ENCODE peak calls at places on chromosomes 12 and 14, in five cellular contexts. Q is GM12878, O is HCT116, W is K562, U is WTC11. T is an unnamed sample.

GRCh38 chr14:35403085-35403396 is 1.5 kb downstream of the NFKBIA start:
- DNase-seq in Q (no peak), W (peak; percentile 14), O (no peak), U (no peak), T (no peak)

GRCh38 chr14:24311837-24312615 is 724 bp downstream of the LTB4R start:
- DNase-seq in Q (no peak), U (no peak), W (no peak), O (no peak), T (no peak)

GRCh38 chr14:99134333-99135046 is 137.5 kb downstream of the BCL11B start:
- DNase-seq in Q (no peak), U (no peak), O (no peak), W (no peak), T (no peak)

GRCh38 chr14:92099802-92100201 is 6.6 kb downstream of the ATXN3 start:
- DNase-seq in W (no peak), O (no peak), U (no peak), Q (no peak), T (no peak)

GRCh38 chr14:95392841-95393240 is 73.1 kb upstream of the CLMN start:
- DNase-seq in Q (no peak), O (no peak), W (no peak), U (no peak), T (no peak)

GRCh38 chr14:26808407-26808806 is 210.6 kb upstream of the NOVA1 start:
- DNase-seq in O (no peak), W (no peak), Q (no peak), U (no peak), T (no peak)

GRCh38 chr14:101111620-101112290 is 208.2 kb upstream of the RTL1 start:
- DNase-seq in U (no peak), Q (no peak), O (no peak), W (no peak), T (peak; percentile 32)

GRCh38 chr14:101912841-101913240 is 51.5 kb upstream of the DYNC1H1 start:
- DNase-seq in U (no peak), Q (no peak), O (no peak), W (no peak), T (no peak)

GRCh38 chr12:33588082-33588712 is 148.6 kb upstream of the SYT10 start:
- DNase-seq in W (peak; percentile 64), U (no peak), Q (no peak), O (no peak), T (peak; percentile 48)

GRCh38 chr12:1593232-1594044 is 943 bp downstream of the FBXL14 start:
- DNase-seq in O (no peak), Q (no peak), U (peak; percentile 60), W (no peak), T (peak; percentile 75)
- TF ChIP-seq ATF3 in O (no peak), Q (no peak), U (no peak), W (no peak), T (no peak)

GRCh38 chr14:40762177-40762576 is 844.5 kb upstream of the LRFN5 start:
- DNase-seq in Q (no peak), O (no peak), W (no peak), U (no peak), T (no peak)
- TF ChIP-seq ATF3 in Q (no peak), O (no peak), W (no peak), U (no peak), T (no peak)

GRCh38 chr14:37595809-37596595 is 573 bp downstream of the TTC6 start:
- DNase-seq in W (peak; percentile 80), O (peak; percentile 28), Q (no peak), U (peak; percentile 65), T (no peak)

GRCh38 chr14:37593496-37594237 is 1.4 kb downstream of the FOXA1 start:
- DNase-seq in O (no peak), U (no peak), Q (no peak), W (no peak), T (no peak)

GRCh38 chr14:37592288-37593274 is 2.5 kb downstream of the FOXA1 start:
- DNase-seq in Q (no peak), O (no peak), U (peak; percentile 25), W (no peak), T (peak; percentile 68)

GRCh38 chr14:37594916-37595808 is at the start of the genes FOXA1 and TTC6:
- DNase-seq in W (peak; percentile 65), Q (no peak), O (peak; percentile 31), U (peak; percentile 64), T (peak; percentile 73)

GRCh38 chr14:37594238-37594915 is 672 bp downstream of the FOXA1 start:
- DNase-seq in Q (no peak), W (peak; percentile 52), O (peak; percentile 76), U (peak; percentile 77), T (no peak)
- TF ChIP-seq ATF3 in Q (no peak), W (no peak), O (no peak), U (no peak), T (no peak)

GRCh38 chr12:131928080-131928764 is 854 bp upstream of the PUS1 start:
- DNase-seq in Q (no peak), U (peak; percentile 41), W (peak; percentile 12), O (no peak), T (no peak)
- TF ChIP-seq ATF3 in Q (no peak), U (no peak), W (no peak), O (no peak), T (no peak)

T was measured in H1.